ENCODE peak calls at places on chromosomes 16 and 17, in seven cellular contexts. C is stimulated activated CD8-positive, alpha-beta memory T cell treated with anti-CD3 and anti-CD28 coated beads, Interleukin-15, amount 100 ng/mL, for 4 hours; W is breast epithelium; L is cardiac fibroblast; H is T47D; E is activated T-helper 9 cell treated with anti-CD3 and anti-CD28 coated beads, Interleukin-2, amount 50 U/mL, for 16 hours; D is mesothelial cell of epicardium. O is an unnamed sample.
A peak's percentile ranks its signal among the peaks of the same experiment; 100 is the strongest.

GRCh38 chr17:50923611-50924010 is 57.5 kb upstream of the TOB1 start:
- DNase-seq in C (no peak), W (no peak), L (no peak), H (peak; percentile 48), E (no peak), D (no peak), O (no peak)

GRCh38 chr16:55949518-55949917 is 74.3 kb upstream of the CES5A start:
- DNase-seq in C (no peak), W (no peak), L (no peak), H (no peak), E (no peak), D (no peak), O (no peak)

GRCh38 chr16:8374586-8374985 is 215.7 kb downstream of the TMEM114 start:
- DNase-seq in C (no peak), W (no peak), L (no peak), H (no peak), E (no peak), D (no peak), O (no peak)

GRCh38 chr17:76166906-76167305 is 25.9 kb upstream of the FOXJ1 start:
- DNase-seq in C (no peak), W (no peak), L (no peak), H (no peak), E (no peak), D (no peak), O (peak; percentile 32)

GRCh38 chr17:83189013-83189672 is 109.7 kb downstream of the METRNL start:
- DNase-seq in C (no peak), W (no peak), L (no peak), H (no peak), E (no peak), D (peak; percentile 16), O (no peak)

GRCh38 chr16:4949986-4950385 is 8.1 kb upstream of the SEC14L5 start:
- DNase-seq in C (no peak), W (no peak), L (no peak), H (no peak), E (no peak), D (no peak), O (no peak)

GRCh38 chr16:11418506-11418905 is 73.2 kb downstream of the RMI2 start:
- DNase-seq in C (no peak), W (no peak), L (no peak), H (no peak), E (no peak), D (no peak), O (no peak)

GRCh38 chr17:27891841-27892240 is 1.3 kb downstream of the LYRM9 start:
- DNase-seq in C (no peak), W (no peak), L (no peak), H (no peak), E (no peak), D (no peak), O (no peak)

GRCh38 chr16:85759631-85760419 is 8.9 kb upstream of the C16orf74 start:
- DNase-seq in C (no peak), W (no peak), L (no peak), H (peak; percentile 86), E (no peak), D (no peak), O (no peak)

GRCh38 chr16:53502331-53503269 is at the start of gene AKTIP:
- DNase-seq in C (no peak), W (peak; percentile 67), L (peak; percentile 46), H (peak; percentile 84), E (peak; percentile 16), D (peak; percentile 40), O (no peak)

GRCh38 chr17:48612456-48612853 is 1.6 kb upstream of the HOXB7 start:
- DNase-seq in C (no peak), W (no peak), L (no peak), H (no peak), E (no peak), D (no peak), O (no peak)

GRCh38 chr17:34917381-34917780 is 43.9 kb downstream of the CCT6B start:
- DNase-seq in C (no peak), W (no peak), L (no peak), H (peak; percentile 87), E (no peak), D (no peak), O (peak; percentile 25)

GRCh38 chr17:67246648-67247415 is 1.8 kb upstream of the HELZ start:
- DNase-seq in C (peak; percentile 23), W (peak; percentile 61), L (no peak), H (peak; percentile 78), E (peak; percentile 45), D (no peak), O (no peak)

GRCh38 chr17:1627219-1627986 is 1.2 kb downstream of the SLC43A2 start:
- DNase-seq in C (no peak), W (no peak), L (no peak), H (no peak), E (no peak), D (no peak), O (peak; percentile 82)

GRCh38 chr16:65154321-65154720 is 32.5 kb upstream of the CDH11 start:
- DNase-seq in C (no peak), W (no peak), L (no peak), H (no peak), E (no peak), D (no peak), O (no peak)

GRCh38 chr16:86044241-86044671 is 145.3 kb downstream of the IRF8 start:
- DNase-seq in C (no peak), W (no peak), L (peak; percentile 39), H (peak; percentile 67), E (no peak), D (no peak), O (no peak)

GRCh38 chr17:75853410-75853809 is 1.7 kb downstream of the WBP2 start:
- DNase-seq in C (no peak), W (no peak), L (peak; percentile 49), H (no peak), E (no peak), D (no peak), O (no peak)

GRCh38 chr17:38741853-38742421 is 6.2 kb downstream of the PCGF2 start:
- DNase-seq in C (no peak), W (no peak), L (peak; percentile 50), H (peak; percentile 58), E (no peak), D (no peak), O (no peak)

GRCh38 chr16:87956169-87956770 is 5.0 kb downstream of the BANP start:
- DNase-seq in C (peak; percentile 50), W (no peak), L (peak; percentile 59), H (peak; percentile 34), E (peak; percentile 54), D (no peak), O (no peak)

GRCh38 chr16:89700100-89700648 is 1.3 kb downstream of the SPATA2L start:
- DNase-seq in C (peak; percentile 92), W (peak; percentile 100), L (peak; percentile 98), H (peak; percentile 100), E (peak; percentile 96), D (peak; percentile 100), O (peak; percentile 98)

GRCh38 chr17:51703364-51704341 is 443.3 kb downstream of the UTP18 start:
- DNase-seq in C (no peak), W (peak; percentile 74), L (peak; percentile 8), H (no peak), E (no peak), D (no peak), O (peak; percentile 24)

GRCh38 chr17:28744802-28745051 is 916 bp downstream of the TRAF4 start:
- DNase-seq in C (no peak), W (no peak), L (no peak), H (no peak), E (no peak), D (no peak), O (no peak)

GRCh38 chr16:25464058-25464457 is 206.4 kb upstream of the ZKSCAN2 start:
- DNase-seq in C (no peak), W (no peak), L (no peak), H (no peak), E (no peak), D (no peak), O (no peak)

GRCh38 chr17:77323413-77324171 is 182.8 kb downstream of the SEC14L1 start:
- DNase-seq in C (no peak), W (peak; percentile 50), L (peak; percentile 92), H (no peak), E (no peak), D (no peak), O (no peak)

GRCh38 chr16:88650749-88651275 is at the start of gene CYBA:
- DNase-seq in C (peak; percentile 69), W (no peak), L (peak; percentile 71), H (no peak), E (peak; percentile 58), D (no peak), O (no peak)

GRCh38 chr16:79176987-79177386 is 423.6 kb downstream of the MAF start:
- DNase-seq in C (no peak), W (no peak), L (no peak), H (no peak), E (no peak), D (no peak), O (no peak)

GRCh38 chr17:78965369-78965982 is 14.2 kb downstream of the LGALS3BP start:
- DNase-seq in C (no peak), W (no peak), L (no peak), H (peak; percentile 41), E (no peak), D (no peak), O (no peak)

GRCh38 chr17:12041316-12041715 is 20.6 kb downstream of the MAP2K4 start:
- DNase-seq in C (no peak), W (no peak), L (peak; percentile 62), H (no peak), E (no peak), D (no peak), O (no peak)

O was measured in pons.